ENCODE peak calls at places on chromosomes 3 and 15, in nine cellular contexts. Q, W, G, O, L, Z, U, F and S are unnamed samples.

GRCh38 chr3:53721187-53721946 is 124.9 kb downstream of the CHDH start:
- DNase-seq in Q (no peak), W (no peak), G (no peak), O (no peak), L (no peak), Z (no peak), U (no peak), F (no peak), S (no peak)

GRCh38 chr3:124277516-124277890 is 285.6 kb upstream of the ROPN1 start:
- DNase-seq in Q (no peak), W (no peak), G (no peak), O (peak), L (peak), Z (no peak), U (peak), F (no peak), S (peak)

GRCh38 chr15:65782096-65782495 is 10.0 kb downstream of the DENND4A start:
- DNase-seq in Q (no peak), W (no peak), G (no peak), O (no peak), L (no peak), Z (no peak), U (no peak), F (no peak), S (no peak)

GRCh38 chr3:78875851-78876250 is 891.9 kb downstream of the ROBO1 start:
- DNase-seq in Q (no peak), W (no peak), G (no peak), O (no peak), L (no peak), Z (no peak), U (no peak), F (no peak), S (no peak)

GRCh38 chr15:70853270-70853854 is 595 bp downstream of the LARP6 start:
- DNase-seq in Q (no peak), W (peak), G (peak), O (peak), L (peak), Z (no peak), U (peak), F (peak), S (peak)

GRCh38 chr3:85790445-85791030 is 831.7 kb downstream of the CADM2 start:
- DNase-seq in Q (no peak), W (no peak), G (peak), O (no peak), L (no peak), Z (no peak), U (no peak), F (no peak), S (no peak)

GRCh38 chr15:98127612-98128011 is 167.1 kb downstream of the ARRDC4 start:
- DNase-seq in Q (no peak), W (no peak), G (no peak), O (no peak), L (no peak), Z (no peak), U (no peak), F (no peak), S (no peak)

GRCh38 chr3:42780892-42781700 is 8.0 kb upstream of the CCDC13 start:
- DNase-seq in Q (no peak), W (peak), G (no peak), O (no peak), L (peak), Z (no peak), U (no peak), F (peak), S (peak)

GRCh38 chr3:111733154-111733553 is 125.9 kb upstream of the PHLDB2 start:
- DNase-seq in Q (no peak), W (no peak), G (no peak), O (no peak), L (no peak), Z (no peak), U (no peak), F (no peak), S (no peak)

GRCh38 chr3:83035704-83036010 is 1274.2 kb upstream of the GBE1 start:
- DNase-seq in Q (no peak), W (no peak), G (peak), O (no peak), L (no peak), Z (no peak), U (no peak), F (no peak), S (no peak)

GRCh38 chr3:156648086-156648485 is 26.3 kb upstream of the TIPARP start:
- DNase-seq in Q (no peak), W (peak), G (no peak), O (no peak), L (no peak), Z (no peak), U (no peak), F (no peak), S (peak)

GRCh38 chr15:53811530-53811929 is 52.1 kb upstream of the WDR72 start:
- DNase-seq in Q (no peak), W (no peak), G (no peak), O (no peak), L (peak), Z (no peak), U (no peak), F (no peak), S (peak)

GRCh38 chr15:51298656-51299055 is 39.7 kb downstream of the CYP19A1 start:
- DNase-seq in Q (no peak), W (no peak), G (no peak), O (no peak), L (no peak), Z (no peak), U (no peak), F (no peak), S (no peak)

GRCh38 chr3:132659000-132659369 is 624 bp downstream of the ACAD11 start:
- DNase-seq in Q (no peak), W (no peak), G (no peak), O (no peak), L (no peak), Z (no peak), U (no peak), F (no peak), S (no peak)

GRCh38 chr3:147652682-147653081 is 243.5 kb downstream of the ZIC1 start:
- DNase-seq in Q (peak), W (no peak), G (no peak), O (no peak), L (peak), Z (no peak), U (no peak), F (no peak), S (no peak)

GRCh38 chr15:59371458-59372351 is 966 bp downstream of the MYO1E start:
- DNase-seq in Q (no peak), W (no peak), G (peak), O (peak), L (peak), Z (peak), U (peak), F (no peak), S (peak)

GRCh38 chr3:192130534-192131132 is 596.7 kb downstream of the FGF12 start:
- DNase-seq in Q (no peak), W (peak), G (peak), O (no peak), L (peak), Z (no peak), U (peak), F (peak), S (peak)

GRCh38 chr3:12938258-12938711 is 96.9 kb upstream of the RPL32 start:
- DNase-seq in Q (no peak), W (no peak), G (no peak), O (peak), L (peak), Z (no peak), U (peak), F (no peak), S (peak)

GRCh38 chr3:7977245-7978103 is 524.1 kb upstream of the LMCD1 start:
- DNase-seq in Q (no peak), W (no peak), G (no peak), O (no peak), L (no peak), Z (no peak), U (no peak), F (peak), S (peak)

GRCh38 chr3:169813757-169814517 is 1.2 kb upstream of the LRRC34 start:
- DNase-seq in Q (no peak), W (no peak), G (no peak), O (peak), L (no peak), Z (peak), U (no peak), F (no peak), S (peak)
- H3K4me3 ChIP-seq in Q (peak), W (no peak), G (peak), O (peak), L (peak), Z (peak), U (no peak), F (no peak), S (peak)

GRCh38 chr3:193912621-193913178 is 223.2 kb upstream of the HES1 start:
- DNase-seq in Q (no peak), W (no peak), G (no peak), O (no peak), L (no peak), Z (no peak), U (no peak), F (no peak), S (no peak)
- H3K4me3 ChIP-seq in Q (no peak), W (no peak), G (no peak), O (no peak), L (no peak), Z (no peak), U (no peak), F (no peak), S (no peak)

GRCh38 chr3:27358372-27358771 is 10.8 kb downstream of the NEK10 start:
- DNase-seq in Q (no peak), W (no peak), G (no peak), O (no peak), L (no peak), Z (no peak), U (no peak), F (no peak), S (no peak)
- H3K4me3 ChIP-seq in Q (no peak), W (no peak), G (no peak), O (no peak), L (no peak), Z (no peak), U (no peak), F (no peak), S (no peak)

GRCh38 chr3:187026321-187026678 is 96.0 kb downstream of the ST6GAL1 start:
- DNase-seq in Q (no peak), W (no peak), G (no peak), O (no peak), L (no peak), Z (no peak), U (no peak), F (no peak), S (no peak)

GRCh38 chr3:187027531-187027936 is 97.2 kb downstream of the ST6GAL1 start:
- DNase-seq in Q (no peak), W (no peak), G (no peak), O (no peak), L (no peak), Z (no peak), U (no peak), F (no peak), S (no peak)

GRCh38 chr3:187025254-187025655 is 94.9 kb downstream of the ST6GAL1 start:
- DNase-seq in Q (no peak), W (no peak), G (no peak), O (no peak), L (no peak), Z (no peak), U (no peak), F (no peak), S (no peak)

GRCh38 chr3:187024561-187025226 is 94.4 kb downstream of the ST6GAL1 start:
- DNase-seq in Q (no peak), W (no peak), G (no peak), O (no peak), L (no peak), Z (no peak), U (no peak), F (no peak), S (no peak)

DNA sequence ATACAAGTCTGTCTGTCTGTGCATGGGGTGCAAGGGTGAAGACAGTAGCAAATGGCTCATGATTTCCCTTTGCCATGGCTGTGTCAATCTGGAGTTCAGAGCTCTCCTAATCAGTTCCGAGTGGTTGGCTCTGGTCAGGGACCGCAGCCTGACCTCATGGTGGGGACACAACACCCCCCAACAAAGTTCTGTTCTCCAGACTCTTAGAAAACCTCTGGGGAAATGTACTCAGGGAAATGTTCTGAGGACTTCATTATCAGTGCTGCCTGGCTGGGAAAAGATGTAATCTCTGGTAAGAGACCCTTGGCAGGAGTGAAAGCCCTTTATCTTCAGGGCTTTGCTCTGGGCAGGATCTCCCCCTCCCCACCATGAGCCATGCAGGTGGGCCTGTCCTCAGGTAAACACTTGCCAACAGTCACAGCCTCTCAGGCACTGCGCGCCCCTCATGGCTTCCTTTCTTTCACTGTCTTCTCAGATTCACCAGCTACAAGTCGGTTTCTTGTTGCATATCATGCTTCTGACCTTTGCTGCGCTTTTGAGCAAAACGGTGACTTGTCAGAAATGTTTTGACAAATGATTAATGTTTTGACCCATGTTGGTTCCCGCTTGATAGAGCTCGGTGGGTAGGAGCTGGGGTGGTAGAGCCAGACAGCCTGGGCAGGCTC is 95.5 kb downstream of the ST6GAL1 start:
- DNase-seq in Q (no peak), W (no peak), G (no peak), O (no peak), L (no peak), Z (no peak), U (no peak), F (no peak), S (no peak)
- H3K4me3 ChIP-seq in Q (no peak), W (no peak), G (no peak), O (no peak), L (no peak), Z (no peak), U (no peak), F (no peak), S (no peak)

DNA sequence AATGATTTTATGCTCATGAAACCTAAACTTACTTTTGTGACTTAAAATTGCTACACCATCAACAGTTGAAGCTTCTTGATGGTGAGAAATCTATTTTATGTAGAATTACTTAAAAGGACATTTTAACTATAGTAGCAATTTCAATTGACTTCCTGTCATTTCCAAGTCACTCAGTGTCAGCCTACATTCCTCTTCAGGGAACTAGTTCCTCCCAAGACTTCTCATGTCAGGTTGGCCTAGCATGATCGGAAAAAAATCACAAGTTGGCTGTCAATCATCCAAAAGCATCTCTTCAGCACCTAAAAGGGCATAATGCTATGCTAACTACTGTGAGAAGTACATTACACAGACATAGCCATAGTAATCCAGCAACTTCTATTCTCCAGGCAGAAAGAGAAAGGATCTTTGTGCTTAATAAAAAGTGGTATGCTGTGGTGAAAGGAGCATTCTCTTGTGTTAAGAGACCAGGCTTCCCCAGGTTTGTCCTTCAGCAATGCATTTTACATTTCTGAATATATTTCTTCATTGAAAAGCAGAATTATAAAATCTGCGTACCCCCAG is 893.7 kb downstream of the AGBL1 start:
- DNase-seq in Q (no peak), W (no peak), G (no peak), O (no peak), L (no peak), Z (no peak), U (no peak), F (no peak), S (no peak)
- H3K4me3 ChIP-seq in Q (no peak), W (no peak), G (no peak), O (no peak), L (no peak), Z (no peak), U (no peak), F (no peak), S (no peak)

GRCh38 chr3:113626513-113627371 is 69.7 kb downstream of the USF3 start:
- DNase-seq in Q (peak), W (peak), G (peak), O (peak), L (peak), Z (no peak), U (peak), F (peak), S (peak)
- H3K4me3 ChIP-seq in Q (no peak), W (no peak), G (peak), O (no peak), L (peak), Z (no peak), U (no peak), F (no peak), S (no peak)